ENCODE peak calls at places on chromosomes 5 and 9, in seven cellular contexts. K is lung, F is dorsolateral prefrontal cortex, O is gastrocnemius medialis, G is GM10248, W is prostate gland, R is A549. B is an unnamed sample.

GRCh38 chr9:120892748-120893584 is 16.0 kb upstream of the PHF19 start:
- DNase-seq in F (no peak), R (no peak), O (no peak), K (no peak), W (no peak), G (peak), B (peak)

GRCh38 chr9:33128570-33128969 is 38.6 kb downstream of the B4GALT1 start:
- DNase-seq in O (no peak), F (no peak), R (no peak), G (no peak), K (no peak), W (no peak), B (no peak)

GRCh38 chr9:122954253-122954691 is 13.5 kb downstream of the RABGAP1 start:
- DNase-seq in W (no peak), K (no peak), F (no peak), O (no peak), G (no peak), R (no peak), B (no peak)

GRCh38 chr9:93357649-93358048 is 93.8 kb upstream of the FAM120A start:
- DNase-seq in R (no peak), K (no peak), O (no peak), W (no peak), G (peak), F (no peak), B (peak)

GRCh38 chr5:57441557-57441956 is 41.1 kb downstream of the ACTBL2 start:
- DNase-seq in W (no peak), F (peak), G (no peak), K (no peak), R (peak), O (no peak), B (no peak)

GRCh38 chr5:16600397-16600796 is 16.4 kb downstream of the RETREG1 start:
- DNase-seq in G (no peak), O (peak), K (peak), F (peak), W (no peak), R (no peak), B (no peak)

GRCh38 chr5:155591273-155591672 is 577.7 kb downstream of the KIF4B start:
- DNase-seq in K (no peak), O (no peak), G (no peak), R (no peak), F (no peak), W (no peak), B (no peak)

GRCh38 chr9:93052791-93053540 is 5.5 kb upstream of the SUSD3 start:
- DNase-seq in G (no peak), R (no peak), F (no peak), O (no peak), W (no peak), K (no peak), B (no peak)

GRCh38 chr5:165781703-165782102 is 2276.3 kb downstream of the MAT2B start:
- DNase-seq in F (no peak), W (peak), R (no peak), G (no peak), O (no peak), K (no peak), B (no peak)

GRCh38 chr5:126016256-126016655 is 407.0 kb upstream of the GRAMD2B start:
- DNase-seq in W (no peak), G (no peak), R (no peak), F (peak), O (peak), K (no peak), B (no peak)

GRCh38 chr5:68932830-68933434 is 160.9 kb upstream of the SLC30A5 start:
- DNase-seq in K (no peak), O (no peak), G (no peak), R (peak), F (no peak), W (no peak), B (no peak)

GRCh38 chr9:70563437-70564204 is 149.2 kb upstream of the KLF9 start:
- DNase-seq in K (no peak), G (peak), W (no peak), F (no peak), O (no peak), R (no peak), B (peak)

GRCh38 chr9:130557077-130557468 is 22.3 kb upstream of the FUBP3 start:
- DNase-seq in R (no peak), O (no peak), F (no peak), K (no peak), W (no peak), G (no peak), B (no peak)

GRCh38 chr9:5614192-5614591 is 14.7 kb upstream of the RIC1 start:
- DNase-seq in G (no peak), F (no peak), O (no peak), W (no peak), R (no peak), K (no peak), B (no peak)

GRCh38 chr9:137708590-137709284 is 89.9 kb downstream of the EHMT1 start:
- DNase-seq in W (peak), F (no peak), G (no peak), K (no peak), R (no peak), O (no peak), B (no peak)

GRCh38 chr5:139390639-139391569 is 1.2 kb upstream of the MZB1 start:
- DNase-seq in O (peak), R (no peak), K (no peak), G (no peak), W (no peak), F (no peak), B (no peak)

GRCh38 chr5:54254482-54255198 is 55.7 kb downstream of the ARL15 start:
- DNase-seq in R (peak), K (no peak), O (no peak), W (peak), G (no peak), F (no peak), B (no peak)
- TF ChIP-seq CTCF in R (peak), K (peak), O (no peak), W (peak), G (no peak), F (no peak), B (no peak)

DNA sequence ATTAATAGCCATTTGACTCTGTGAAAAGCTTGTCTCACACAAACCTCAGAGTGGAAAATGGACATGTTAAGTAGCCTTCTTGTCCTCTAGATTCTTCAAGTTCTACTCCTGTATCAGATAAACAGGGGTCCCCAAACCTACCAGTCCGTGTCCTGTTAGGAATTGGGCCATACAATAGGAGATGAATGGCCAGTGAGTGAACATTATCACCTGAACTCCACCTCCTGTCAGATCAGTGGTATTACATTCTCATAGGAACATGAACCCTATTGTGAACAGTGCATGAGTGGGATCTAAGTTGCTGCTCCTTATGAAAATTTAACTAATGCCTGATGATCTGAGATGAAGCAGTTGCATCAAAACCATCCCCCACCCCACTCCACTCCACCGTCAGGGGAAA is 136.3 kb downstream of the TMEM232 start:
- DNase-seq in R (peak), F (no peak), K (no peak), O (no peak), G (no peak), W (no peak), B (no peak)
- TF ChIP-seq CTCF in R (no peak), F (no peak), K (no peak), O (peak), G (peak), W (peak), B (peak)

GRCh38 chr5:180803181-180804128 is 849 bp upstream of the MGAT1 start:
- DNase-seq in O (peak), W (peak), G (peak), R (no peak), K (peak), F (peak), B (peak)
- TF ChIP-seq CTCF in O (no peak), W (no peak), G (no peak), R (no peak), K (no peak), F (no peak), B (no peak)

GRCh38 chr5:169980418-169981053 is at the start of gene INSYN2B:
- DNase-seq in K (peak), G (peak), O (no peak), W (peak), R (peak), F (peak), B (peak)
- TF ChIP-seq CTCF in K (peak), G (peak), O (peak), W (peak), R (peak), F (peak), B (peak)

GRCh38 chr9:71768388-71769174 is at the start of gene CEMIP2:
- DNase-seq in K (peak), G (peak), R (peak), W (peak), O (peak), F (peak), B (peak)
- TF ChIP-seq CTCF in K (peak), G (peak), R (peak), W (no peak), O (no peak), F (peak), B (peak)

DNA sequence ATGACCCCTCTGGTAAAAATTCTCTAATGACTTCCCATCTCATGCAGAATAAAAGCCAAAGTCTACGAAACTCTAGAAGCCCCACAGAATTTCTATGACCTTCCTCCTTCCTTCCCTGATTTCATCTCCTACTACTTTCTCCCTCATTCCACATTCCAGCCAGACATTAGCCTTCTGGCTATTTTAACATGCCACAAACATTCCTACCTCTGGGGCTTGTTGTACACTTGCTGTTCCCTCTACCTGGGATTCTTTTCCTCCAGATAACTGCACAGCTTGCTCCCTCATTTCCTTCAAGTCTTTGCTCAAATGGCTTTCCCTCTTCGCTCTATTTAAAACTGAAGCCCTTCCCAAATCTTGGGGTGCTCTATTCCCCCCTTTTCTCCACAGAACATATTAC is 60.1 kb downstream of the FBXW11 start:
- DNase-seq in R (no peak), O (no peak), G (no peak), F (no peak), W (no peak), K (no peak), B (no peak)
- TF ChIP-seq CTCF in R (no peak), O (no peak), G (no peak), F (no peak), W (no peak), K (no peak), B (no peak)

GRCh38 chr5:148156609-148157008 is 11.7 kb upstream of the SPINK14 start:
- DNase-seq in R (no peak), W (no peak), G (no peak), O (no peak), K (no peak), F (no peak), B (no peak)
- TF ChIP-seq CTCF in R (no peak), W (no peak), G (no peak), O (no peak), K (no peak), F (no peak), B (no peak)

GRCh38 chr5:72246239-72246580 is 73.8 kb downstream of the MRPS27 start:
- DNase-seq in R (peak), O (no peak), K (no peak), G (no peak), W (no peak), F (no peak), B (peak)
- TF ChIP-seq CTCF in R (no peak), O (no peak), K (no peak), G (peak), W (no peak), F (no peak), B (no peak)

GRCh38 chr5:103375863-103376591 is 117.5 kb downstream of the MACIR start:
- DNase-seq in F (no peak), K (no peak), R (no peak), O (no peak), G (no peak), W (no peak), B (no peak)

GRCh38 chr5:103374473-103374963 is 116.0 kb downstream of the MACIR start:
- DNase-seq in O (no peak), W (no peak), R (no peak), K (no peak), G (no peak), F (no peak), B (no peak)

GRCh38 chr5:103373576-103374472 is 115.3 kb downstream of the MACIR start:
- DNase-seq in W (peak), R (no peak), F (no peak), O (no peak), K (no peak), G (no peak), B (no peak)

GRCh38 chr5:103371046-103371603 is 112.6 kb downstream of the MACIR start:
- DNase-seq in W (no peak), O (no peak), K (no peak), R (no peak), G (no peak), F (no peak), B (no peak)

GRCh38 chr5:103375356-103375755 is 116.8 kb downstream of the MACIR start:
- DNase-seq in R (peak), K (no peak), W (no peak), F (no peak), O (no peak), G (no peak), B (no peak)
- TF ChIP-seq CTCF in R (no peak), K (no peak), W (no peak), F (no peak), O (no peak), G (no peak), B (no peak)